ENCODE peak calls at places on chromosomes 4 and X, in four cellular contexts. Z is psoas muscle, O is upper lobe of left lung, N is H9. J is an unnamed sample. For H3K4me1, the result is how much of the 10 kb centered on the place peaks cover.

GRCh38 chrX:69374569-69374968 is 129.6 kb upstream of the NALF2 start:
- DNase-seq in Z (no peak), O (no peak), N (no peak), J (no peak)

GRCh38 chr4:107183155-107183774 is 147.2 kb upstream of the DKK2 start:
- DNase-seq in Z (no peak), O (no peak), N (no peak), J (no peak)

GRCh38 chr4:37533286-37534033 is 152.7 kb downstream of the RELL1 start:
- DNase-seq in Z (no peak), O (no peak), N (no peak), J (no peak)

GRCh38 chr4:139223682-139224317 is 46.8 kb upstream of the ELF2 start:
- DNase-seq in Z (peak), O (peak), N (no peak), J (no peak)

GRCh38 chr4:84792366-84793301 is 173.9 kb downstream of the WDFY3 start:
- DNase-seq in Z (no peak), O (no peak), N (no peak), J (no peak)

GRCh38 chr4:106287353-106287969 is 28.5 kb downstream of the TBCK start:
- DNase-seq in Z (no peak), O (no peak), N (no peak), J (no peak)

GRCh38 chr4:183390374-183390773 is 54.1 kb upstream of the CDKN2AIP start:
- DNase-seq in Z (no peak), O (no peak), N (no peak), J (no peak)

GRCh38 chrX:10254746-10255145 is 98.0 kb downstream of the CLCN4 start:
- DNase-seq in Z (no peak), O (no peak), N (no peak), J (no peak)

GRCh38 chr4:91758487-91758886 is 545.3 kb upstream of the GRID2 start:
- DNase-seq in Z (no peak), O (no peak), N (no peak), J (no peak)

GRCh38 chrX:9942086-9942485 is 25.1 kb upstream of the CLDN34 start:
- DNase-seq in Z (no peak), O (no peak), N (no peak), J (no peak)

GRCh38 chr4:73258668-73259551 is at the start of gene ANKRD17:
- DNase-seq in Z (peak), O (peak), N (peak), J (peak)
- H3K4me1 ChIP-seq in Z (under half), O (under half), N (under half), J (under half)

DNA sequence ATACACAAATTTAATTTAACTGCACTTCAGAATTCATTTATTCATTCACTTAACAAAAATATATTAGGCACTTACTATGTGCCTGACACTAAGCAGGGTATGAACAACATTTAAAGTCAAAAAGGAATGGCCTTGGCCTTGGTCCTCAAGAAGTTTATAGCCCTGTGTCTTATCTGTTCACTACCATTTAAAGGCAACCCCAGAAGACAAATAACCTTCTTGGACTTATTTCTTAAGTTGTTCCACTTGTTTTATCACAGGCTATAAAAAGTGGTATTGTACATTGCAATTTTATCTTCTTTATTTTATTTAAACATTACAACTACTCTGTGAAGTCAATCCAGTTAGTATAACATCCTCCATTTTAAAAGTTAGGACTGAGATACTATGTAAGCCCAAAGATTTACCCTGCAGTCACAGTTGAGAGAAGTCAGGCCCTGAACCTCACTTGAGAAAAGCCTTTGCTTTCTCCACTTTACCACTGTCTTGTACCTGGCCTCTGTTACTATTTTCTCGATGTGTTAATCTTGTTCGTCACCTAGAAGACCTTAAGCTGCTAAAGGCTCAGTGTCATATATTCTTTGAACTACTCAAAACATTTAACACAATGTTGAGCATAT is 305.6 kb upstream of the DIPK2B start:
- DNase-seq in Z (no peak), O (no peak), N (no peak), J (no peak)
- H3K4me1 ChIP-seq in Z (under half), O (under half), N (under half), J (under half)

GRCh38 chr4:40466789-40467188 is 131.7 kb downstream of the CHRNA9 start:
- DNase-seq in Z (no peak), O (no peak), N (no peak), J (no peak)

GRCh38 chr4:40473578-40474388 is 138.7 kb downstream of the CHRNA9 start:
- DNase-seq in Z (no peak), O (no peak), N (no peak), J (peak)

GRCh38 chr4:40475609-40476008 is 140.5 kb downstream of the CHRNA9 start:
- DNase-seq in Z (no peak), O (peak), N (no peak), J (no peak)

GRCh38 chr4:40471923-40472322 is 136.8 kb downstream of the CHRNA9 start:
- DNase-seq in Z (no peak), O (no peak), N (no peak), J (no peak)
- H3K4me1 ChIP-seq in Z (under half), O (under half), N (under half), J (under half)

DNA sequence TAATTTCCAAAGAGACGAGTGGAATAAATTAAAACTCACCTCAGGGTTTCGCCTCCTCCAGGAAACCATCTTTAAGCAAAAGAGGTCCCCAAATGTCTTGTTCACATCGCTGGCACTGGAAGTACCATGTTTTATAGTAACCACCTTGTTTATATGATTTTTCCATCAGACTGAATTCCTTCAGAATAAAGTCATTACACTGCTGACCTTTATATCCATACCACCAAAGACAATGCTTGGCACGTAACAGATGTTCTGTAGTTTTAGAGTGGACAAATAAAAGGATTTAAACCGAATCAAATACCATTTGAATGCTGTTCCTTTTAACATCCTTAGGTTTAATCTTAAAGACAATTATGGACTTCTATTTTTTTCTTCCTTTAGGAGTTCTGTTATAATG is 4.7 kb downstream of the NUDT6 start:
- DNase-seq in Z (no peak), O (no peak), N (no peak), J (no peak)
- H3K4me1 ChIP-seq in Z (under half), O (under half), N (under half), J (under half)

DNA sequence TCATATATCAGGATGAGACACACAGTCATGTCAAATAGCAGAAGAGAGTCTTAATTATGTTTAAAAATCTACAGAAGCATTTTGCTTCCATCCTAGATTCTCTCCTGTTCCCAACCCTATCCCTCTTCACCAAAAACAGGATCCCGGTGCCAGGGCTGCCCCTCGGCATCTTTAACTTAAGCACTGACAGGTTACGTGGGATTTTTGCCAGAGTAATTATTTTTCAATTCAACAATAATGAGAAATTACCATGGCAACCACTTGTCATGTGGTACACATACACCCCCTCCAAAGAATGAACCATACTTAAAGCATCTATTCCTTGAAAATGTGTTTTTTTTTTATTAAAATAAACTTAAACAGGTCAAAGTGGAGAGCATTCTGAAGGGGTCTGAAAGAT is 130.6 kb downstream of the LDB2 start:
- DNase-seq in Z (no peak), O (no peak), N (no peak), J (no peak)
- H3K4me1 ChIP-seq in Z (under half), O (under half), N (under half), J (under half)

J was measured in pancreas.